ENCODE peak calls at places on chromosomes 6 and 20, in eight cellular contexts. T, C, O, G, J, U, Y and I are unnamed samples.

GRCh38 chr6:21340563-21340962 is 253.0 kb upstream of the SOX4 start:
- DNase-seq in J (no peak), U (no peak), T (no peak), G (no peak), C (no peak), Y (no peak), O (no peak), I (no peak)

GRCh38 chr6:119426619-119427018 is 77.1 kb upstream of the MAN1A1 start:
- DNase-seq in Y (no peak), G (no peak), O (no peak), J (no peak), T (no peak), U (no peak), C (no peak), I (no peak)

GRCh38 chr6:12841619-12842018 is 125.1 kb downstream of the PHACTR1 start:
- DNase-seq in J (no peak), U (no peak), O (no peak), Y (no peak), G (no peak), C (no peak), T (no peak), I (no peak)

GRCh38 chr20:25864986-25865714 is 168.5 kb upstream of the ZNF337 start:
- DNase-seq in C (peak), J (no peak), O (no peak), Y (no peak), T (no peak), G (no peak), U (no peak), I (no peak)

GRCh38 chr6:3578981-3579380 is 122.1 kb upstream of the SLC22A23 start:
- DNase-seq in Y (no peak), C (no peak), T (no peak), J (no peak), O (no peak), G (no peak), U (no peak), I (no peak)

GRCh38 chr6:157070403-157071107 is 252.8 kb downstream of the TMEM242 start:
- DNase-seq in U (no peak), C (no peak), O (no peak), G (no peak), Y (no peak), T (no peak), J (no peak), I (no peak)

GRCh38 chr6:133985970-133986369 is 32.9 kb downstream of the TBPL1 start:
- DNase-seq in T (no peak), C (no peak), G (no peak), J (no peak), U (no peak), Y (no peak), O (no peak), I (no peak)

GRCh38 chr6:147381734-147382133 is 126.8 kb upstream of the SAMD5 start:
- DNase-seq in C (no peak), Y (no peak), U (no peak), G (no peak), O (peak), T (no peak), J (no peak), I (no peak)

GRCh38 chr6:142913036-142913510 is 31.9 kb downstream of the HIVEP2 start:
- DNase-seq in O (no peak), J (no peak), Y (no peak), T (no peak), U (no peak), G (no peak), C (no peak), I (no peak)

GRCh38 chr20:58841539-58842264 is 9.0 kb downstream of the GNAS-AS1 start:
- DNase-seq in O (no peak), Y (no peak), C (no peak), J (no peak), U (peak), T (no peak), G (peak), I (no peak)

GRCh38 chr6:167858842-167859520 is 32.3 kb downstream of the AFDN start:
- DNase-seq in G (no peak), U (no peak), O (no peak), J (no peak), C (no peak), Y (no peak), T (no peak), I (no peak)

GRCh38 chr6:156410649-156411048 is 366.5 kb upstream of the ARID1B start:
- DNase-seq in G (no peak), J (no peak), O (no peak), C (no peak), U (no peak), Y (no peak), T (no peak), I (no peak)

GRCh38 chr20:18684775-18685174 is 96.9 kb downstream of the DTD1 start:
- DNase-seq in T (no peak), G (no peak), U (no peak), O (no peak), C (no peak), J (no peak), Y (no peak), I (no peak)

GRCh38 chr20:45948261-45948733 is 13.8 kb downstream of the PCIF1 start:
- DNase-seq in T (peak), C (no peak), J (no peak), U (no peak), O (no peak), Y (no peak), G (no peak), I (no peak)

GRCh38 chr6:30169658-30170614 is 6.6 kb downstream of the TRIM15 start:
- DNase-seq in Y (peak), U (no peak), T (peak), J (no peak), O (peak), G (peak), C (no peak), I (no peak)

GRCh38 chr6:25556516-25556915 is 95.5 kb upstream of the SCGN start:
- DNase-seq in Y (peak), T (no peak), G (peak), O (peak), J (peak), U (peak), C (peak), I (peak)

GRCh38 chr20:8049321-8049720 is 29.8 kb upstream of the TMX4 start:
- DNase-seq in C (no peak), G (no peak), J (no peak), O (no peak), Y (no peak), U (no peak), T (no peak), I (no peak)

GRCh38 chr6:136037885-136038460 is 186.5 kb downstream of the PDE7B start:
- DNase-seq in O (no peak), T (no peak), C (no peak), Y (peak), G (no peak), U (peak), J (peak), I (no peak)
- TF ChIP-seq CTCF in O (peak), T (no peak), C (no peak), Y (no peak), G (no peak), U (no peak), J (peak), I (no peak)

GRCh38 chr20:54167909-54168872 is 5.6 kb downstream of the CYP24A1 start:
- DNase-seq in J (no peak), Y (no peak), O (no peak), T (peak), C (no peak), U (no peak), G (no peak), I (no peak)

GRCh38 chr20:54165014-54165413 is 8.8 kb downstream of the CYP24A1 start:
- DNase-seq in G (no peak), Y (no peak), O (no peak), C (no peak), U (no peak), T (no peak), J (no peak), I (no peak)

GRCh38 chr20:54166987-54167662 is 6.7 kb downstream of the CYP24A1 start:
- DNase-seq in G (no peak), J (no peak), T (peak), Y (no peak), C (no peak), O (no peak), U (no peak), I (no peak)

GRCh38 chr20:54163402-54163801 is 10.4 kb downstream of the CYP24A1 start:
- DNase-seq in G (no peak), J (no peak), Y (no peak), O (no peak), C (no peak), U (no peak), T (no peak), I (no peak)

DNA sequence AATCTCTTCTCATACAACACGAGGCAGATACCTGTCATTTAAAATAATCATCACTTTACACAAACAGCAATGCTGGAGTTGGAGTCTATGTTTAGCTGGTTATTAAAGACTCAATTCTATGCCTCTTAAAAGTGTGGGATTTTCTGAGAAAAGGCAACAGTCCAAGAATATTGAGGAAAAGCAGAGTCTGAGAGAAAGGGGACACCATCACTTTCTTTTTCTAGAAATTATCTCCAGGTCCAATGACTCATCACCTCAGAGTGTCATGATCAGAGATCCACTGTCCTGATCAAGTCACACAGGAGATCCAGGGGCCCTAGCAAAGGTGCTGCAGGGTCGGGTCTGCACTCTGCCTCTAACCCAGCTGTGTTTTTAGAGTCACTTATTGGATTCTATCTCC is 8.0 kb downstream of the CYP24A1 start:
- DNase-seq in C (no peak), U (no peak), O (no peak), J (no peak), Y (no peak), T (peak), G (no peak), I (no peak)
- TF ChIP-seq CTCF in C (no peak), U (no peak), O (no peak), J (no peak), Y (no peak), T (no peak), G (no peak), I (no peak)

GRCh38 chr6:44075137-44076015 is 51.9 kb downstream of the MRPL14 start:
- DNase-seq in G (no peak), T (peak), O (no peak), C (no peak), J (no peak), Y (no peak), U (no peak), I (no peak)
- TF ChIP-seq CTCF in G (no peak), T (no peak), O (no peak), C (no peak), J (no peak), Y (no peak), U (no peak), I (no peak)

DNA sequence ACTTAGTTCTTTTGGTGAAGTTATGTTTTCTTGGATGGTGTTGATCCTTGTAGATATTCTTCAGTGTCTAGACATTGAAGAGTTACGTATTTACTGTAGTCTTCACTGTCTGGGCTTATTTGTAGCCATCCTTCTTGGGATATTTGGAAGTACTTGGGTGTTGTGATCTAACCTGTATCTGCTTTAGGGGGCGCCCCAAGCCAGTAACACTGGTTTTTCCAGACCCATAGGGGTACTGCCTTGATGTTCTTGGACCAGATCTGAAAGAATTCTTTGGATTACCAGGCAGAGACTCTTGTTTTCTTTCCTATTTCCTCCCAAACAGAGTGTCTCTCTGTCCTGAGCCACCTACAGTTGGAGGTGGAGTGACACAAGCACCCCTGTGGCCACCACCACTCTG is 309.1 kb upstream of the IMPG1 start:
- DNase-seq in G (peak), J (no peak), U (peak), O (no peak), C (no peak), T (no peak), Y (no peak), I (no peak)
- TF ChIP-seq CTCF in G (peak), J (no peak), U (peak), O (no peak), C (no peak), T (no peak), Y (no peak), I (no peak)

GRCh38 chr6:150928882-150929281 is 63.4 kb downstream of the MTHFD1L start:
- DNase-seq in G (peak), O (no peak), C (no peak), Y (no peak), U (peak), J (no peak), T (no peak), I (no peak)
- TF ChIP-seq CTCF in G (peak), O (peak), C (no peak), Y (peak), U (peak), J (peak), T (peak), I (no peak)

GRCh38 chr20:31475472-31476312 is 604 bp downstream of the REM1 start:
- DNase-seq in T (no peak), C (no peak), O (no peak), J (no peak), G (peak), U (no peak), Y (no peak), I (no peak)
- TF ChIP-seq CTCF in T (no peak), C (no peak), O (no peak), J (no peak), G (no peak), U (no peak), Y (no peak), I (no peak)

DNA sequence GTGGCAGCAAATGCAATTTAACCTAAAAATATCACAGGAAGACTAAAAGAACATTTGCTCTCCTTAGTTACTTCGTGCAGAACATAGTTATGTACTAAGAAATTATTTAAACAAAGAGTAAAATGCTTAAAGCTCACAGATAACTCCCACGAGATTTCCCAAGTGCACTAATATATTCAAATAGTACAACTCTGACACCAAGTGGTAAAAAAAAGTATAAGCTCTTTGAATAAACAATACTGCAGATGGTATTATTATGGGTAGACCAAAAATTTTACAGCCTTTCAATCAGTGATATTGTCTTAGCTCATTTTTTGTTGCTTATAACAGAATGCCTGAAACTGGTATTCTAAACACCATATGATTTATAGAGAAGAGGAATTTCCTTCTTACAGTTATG is 52.8 kb upstream of the FILIP1 start:
- DNase-seq in J (no peak), O (no peak), T (no peak), G (no peak), Y (no peak), C (no peak), U (no peak), I (no peak)
- TF ChIP-seq CTCF in J (peak), O (no peak), T (peak), G (peak), Y (peak), C (peak), U (no peak), I (no peak)

GRCh38 chr6:100775667-100776066 is 105.5 kb downstream of the ASCC3 start:
- DNase-seq in J (no peak), U (no peak), T (no peak), Y (no peak), C (no peak), G (no peak), O (no peak), I (no peak)
- TF ChIP-seq CTCF in J (no peak), U (no peak), T (no peak), Y (no peak), C (no peak), G (no peak), O (no peak), I (no peak)